ENCODE peak calls at places on chromosome 20, in six cellular contexts. One of them, this sample, is unnamed.

GRCh38 chr20:47749367-47749766 is 35.9 kb downstream of the SULF2 start:
- DNase-seq in stomach: no peak
- DNase-seq in HL-60: no peak
- DNase-seq in HCT116: no peak
- DNase-seq in Panc1: no peak
- DNase-seq in breast epithelium: no peak
- DNase-seq in this sample: no peak

GRCh38 chr20:7744411-7744810 is 195.8 kb downstream of the HAO1 start:
- DNase-seq in stomach: no peak
- DNase-seq in HL-60: no peak
- DNase-seq in HCT116: no peak
- DNase-seq in Panc1: no peak
- DNase-seq in breast epithelium: no peak
- DNase-seq in this sample: no peak

GRCh38 chr20:51220293-51220706 is 197.4 kb upstream of the KCNG1 start:
- DNase-seq in stomach: peak
- DNase-seq in HL-60: no peak
- DNase-seq in HCT116: no peak
- DNase-seq in Panc1: no peak
- DNase-seq in breast epithelium: no peak
- DNase-seq in this sample: no peak

GRCh38 chr20:51668932-51669331 is 99.3 kb downstream of the ATP9A start:
- DNase-seq in stomach: no peak
- DNase-seq in HL-60: no peak
- DNase-seq in HCT116: no peak
- DNase-seq in Panc1: no peak
- DNase-seq in breast epithelium: no peak
- DNase-seq in this sample: no peak

GRCh38 chr20:54160269-54161007 is 13.3 kb downstream of the CYP24A1 start:
- DNase-seq in stomach: no peak
- DNase-seq in HL-60: no peak
- DNase-seq in HCT116: no peak
- DNase-seq in Panc1: no peak
- DNase-seq in breast epithelium: no peak
- DNase-seq in this sample: no peak

GRCh38 chr20:4470375-4470774 is 251.3 kb upstream of the PRND start:
- DNase-seq in stomach: no peak
- DNase-seq in HL-60: no peak
- DNase-seq in HCT116: no peak
- DNase-seq in Panc1: no peak
- DNase-seq in breast epithelium: no peak
- DNase-seq in this sample: no peak

GRCh38 chr20:1920252-1920651 is 25.0 kb downstream of the SIRPA start:
- DNase-seq in stomach: no peak
- DNase-seq in HL-60: no peak
- DNase-seq in HCT116: no peak
- DNase-seq in Panc1: no peak
- DNase-seq in breast epithelium: no peak
- DNase-seq in this sample: no peak

GRCh38 chr20:6632187-6632586 is 135.3 kb upstream of the BMP2 start:
- DNase-seq in stomach: no peak
- DNase-seq in HL-60: no peak
- DNase-seq in HCT116: no peak
- DNase-seq in Panc1: no peak
- DNase-seq in breast epithelium: no peak
- DNase-seq in this sample: no peak

GRCh38 chr20:4519530-4519929 is 202.2 kb upstream of the PRND start:
- DNase-seq in stomach: no peak
- DNase-seq in HL-60: peak
- DNase-seq in HCT116: no peak
- DNase-seq in Panc1: no peak
- DNase-seq in breast epithelium: no peak
- DNase-seq in this sample: no peak

GRCh38 chr20:35904982-35905663 is 49.2 kb downstream of the SCAND1 start:
- DNase-seq in stomach: no peak
- DNase-seq in HL-60: no peak
- DNase-seq in HCT116: no peak
- DNase-seq in Panc1: no peak
- DNase-seq in breast epithelium: no peak
- DNase-seq in this sample: no peak

GRCh38 chr20:23029324-23029723 is 5.8 kb upstream of the SSTR4 start:
- DNase-seq in stomach: no peak
- DNase-seq in HL-60: no peak
- DNase-seq in HCT116: no peak
- DNase-seq in Panc1: no peak
- DNase-seq in breast epithelium: no peak
- DNase-seq in this sample: no peak
- TF ChIP-seq POLR2AphosphoS5 in stomach: no peak
- TF ChIP-seq POLR2AphosphoS5 in HL-60: no peak
- TF ChIP-seq POLR2AphosphoS5 in HCT116: no peak
- TF ChIP-seq POLR2AphosphoS5 in Panc1: no peak
- TF ChIP-seq POLR2AphosphoS5 in breast epithelium: no peak
- TF ChIP-seq POLR2AphosphoS5 in this sample: no peak

DNA sequence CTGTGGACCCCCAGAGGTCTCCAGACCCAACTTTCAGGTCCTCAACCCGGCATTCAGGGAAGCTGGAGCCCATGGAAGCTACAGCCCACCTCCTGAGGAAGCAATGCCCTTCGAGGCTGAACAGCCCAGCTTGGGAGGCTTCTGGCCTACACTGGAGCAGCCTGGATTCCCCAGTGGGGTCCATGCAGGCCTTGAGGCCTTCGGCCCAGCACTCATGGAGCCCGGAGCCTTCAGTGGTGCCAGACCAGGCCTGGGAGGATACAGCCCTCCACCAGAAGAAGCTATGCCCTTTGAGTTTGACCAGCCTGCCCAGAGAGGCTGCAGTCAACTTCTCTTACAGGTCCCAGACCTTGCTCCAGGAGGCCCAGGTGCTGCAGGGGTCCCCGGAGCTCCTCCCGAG is 950 bp downstream of the GNAS start:
- DNase-seq in stomach: no peak
- DNase-seq in HL-60: no peak
- DNase-seq in HCT116: no peak
- DNase-seq in Panc1: no peak
- DNase-seq in breast epithelium: no peak
- DNase-seq in this sample: no peak
- H3K4me3 ChIP-seq in stomach: no peak
- H3K4me3 ChIP-seq in HL-60: no peak
- H3K4me3 ChIP-seq in HCT116: no peak
- H3K4me3 ChIP-seq in Panc1: no peak
- H3K4me3 ChIP-seq in breast epithelium: no peak
- H3K4me3 ChIP-seq in this sample: no peak

GRCh38 chr20:20360464-20360863 is 7.4 kb upstream of the INSM1 start:
- DNase-seq in stomach: peak
- DNase-seq in HL-60: no peak
- DNase-seq in HCT116: peak
- DNase-seq in Panc1: peak
- DNase-seq in breast epithelium: no peak
- DNase-seq in this sample: peak
- TF ChIP-seq CTCF in stomach: no peak
- TF ChIP-seq CTCF in HL-60: peak
- TF ChIP-seq CTCF in HCT116: peak
- TF ChIP-seq CTCF in Panc1: peak
- TF ChIP-seq CTCF in breast epithelium: peak
- TF ChIP-seq CTCF in this sample: peak

DNA sequence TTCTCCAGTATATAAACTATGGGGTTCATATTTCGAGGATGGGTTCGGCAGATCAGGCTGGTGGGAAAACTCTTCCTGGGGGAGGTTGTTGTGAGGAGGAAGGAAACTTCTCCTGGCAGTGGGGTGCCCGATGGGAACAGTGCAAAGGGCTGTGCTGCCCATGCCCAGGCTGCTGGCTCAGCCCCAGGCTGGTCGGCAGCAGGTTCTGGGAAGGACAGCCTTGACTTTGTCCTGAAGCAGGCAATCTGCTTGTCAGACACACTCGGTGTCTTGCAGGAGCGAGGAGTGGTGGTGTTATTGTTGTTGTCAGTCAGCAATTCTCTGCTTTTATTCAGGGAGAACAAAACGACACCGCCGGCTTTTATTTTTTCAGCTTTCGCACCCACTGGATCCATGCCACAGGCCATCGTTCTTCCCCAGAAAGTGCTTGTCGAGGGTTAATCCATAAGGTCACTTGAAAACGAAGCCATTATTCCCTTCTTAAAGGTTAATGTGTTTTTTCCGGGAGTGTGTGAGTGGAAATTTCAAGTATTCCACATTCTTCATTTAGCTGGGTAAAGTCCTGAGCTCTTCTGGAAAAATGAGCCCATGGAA is 57.1 kb upstream of the STX16 start:
- DNase-seq in stomach: no peak
- DNase-seq in HL-60: no peak
- DNase-seq in HCT116: no peak
- DNase-seq in Panc1: no peak
- DNase-seq in breast epithelium: no peak
- DNase-seq in this sample: no peak
- TF ChIP-seq POLR2AphosphoS5 in stomach: no peak
- TF ChIP-seq POLR2AphosphoS5 in HL-60: no peak
- TF ChIP-seq POLR2AphosphoS5 in HCT116: no peak
- TF ChIP-seq POLR2AphosphoS5 in Panc1: no peak
- TF ChIP-seq POLR2AphosphoS5 in breast epithelium: no peak
- TF ChIP-seq POLR2AphosphoS5 in this sample: no peak

DNA sequence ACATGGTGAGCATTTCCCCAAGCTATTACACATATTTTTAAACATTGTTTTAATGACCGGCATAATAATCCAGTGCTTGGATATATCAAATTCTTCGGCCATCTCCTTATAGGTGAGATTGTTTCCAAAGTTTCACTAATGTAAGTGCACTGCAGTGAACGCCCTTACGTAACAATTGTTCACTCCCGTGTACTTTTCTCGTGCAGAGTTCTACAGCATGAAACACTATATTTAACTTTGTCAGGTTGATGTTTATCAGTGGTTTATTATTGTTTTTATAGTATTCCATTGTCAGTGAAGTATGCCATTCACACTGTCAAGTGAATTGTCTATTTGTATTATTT is 3.4 kb upstream of the GZF1 start:
- DNase-seq in stomach: no peak
- DNase-seq in HL-60: no peak
- DNase-seq in HCT116: no peak
- DNase-seq in Panc1: no peak
- DNase-seq in breast epithelium: no peak
- DNase-seq in this sample: no peak
- H3K4me3 ChIP-seq in stomach: peak
- H3K4me3 ChIP-seq in HL-60: peak
- H3K4me3 ChIP-seq in HCT116: peak
- H3K4me3 ChIP-seq in Panc1: peak
- H3K4me3 ChIP-seq in breast epithelium: peak
- H3K4me3 ChIP-seq in this sample: peak

DNA sequence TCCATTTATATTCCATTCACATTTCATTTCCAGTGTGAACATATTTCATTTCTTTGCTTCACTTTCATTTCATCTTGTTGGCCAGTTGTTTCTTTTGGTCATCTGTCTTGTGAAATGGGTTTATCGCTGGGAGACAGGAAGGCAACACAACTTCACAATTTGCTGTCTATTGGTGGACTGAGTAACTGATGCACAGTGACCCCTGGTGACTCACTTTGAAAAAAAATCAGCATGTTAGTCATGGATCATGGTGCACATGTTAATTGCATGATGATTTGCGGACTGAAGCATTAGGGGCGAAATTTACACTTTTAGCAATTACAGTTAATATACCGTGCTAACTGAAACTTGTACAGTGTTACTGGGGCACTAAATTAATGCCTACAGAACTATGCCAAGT is 37.1 kb downstream of the SLC24A3 start:
- DNase-seq in stomach: no peak
- DNase-seq in HL-60: peak
- DNase-seq in HCT116: no peak
- DNase-seq in Panc1: no peak
- DNase-seq in breast epithelium: no peak
- DNase-seq in this sample: no peak
- TF ChIP-seq CTCF in stomach: no peak
- TF ChIP-seq CTCF in HL-60: no peak
- TF ChIP-seq CTCF in HCT116: no peak
- TF ChIP-seq CTCF in Panc1: peak
- TF ChIP-seq CTCF in breast epithelium: no peak
- TF ChIP-seq CTCF in this sample: no peak

GRCh38 chr20:64092258-64093012 is 8.2 kb upstream of the LKAAEAR1 start:
- DNase-seq in stomach: no peak
- DNase-seq in HL-60: no peak
- DNase-seq in HCT116: no peak
- DNase-seq in Panc1: no peak
- DNase-seq in breast epithelium: no peak
- DNase-seq in this sample: no peak

GRCh38 chr20:64093013-64093503 is 8.9 kb upstream of the LKAAEAR1 start:
- DNase-seq in stomach: no peak
- DNase-seq in HL-60: no peak
- DNase-seq in HCT116: no peak
- DNase-seq in Panc1: no peak
- DNase-seq in breast epithelium: no peak
- DNase-seq in this sample: no peak

GRCh38 chr20:64091762-64092161 is 7.6 kb upstream of the LKAAEAR1 start:
- DNase-seq in stomach: no peak
- DNase-seq in HL-60: no peak
- DNase-seq in HCT116: no peak
- DNase-seq in Panc1: no peak
- DNase-seq in breast epithelium: no peak
- DNase-seq in this sample: no peak

GRCh38 chr20:64091340-64091739 is 7.1 kb upstream of the LKAAEAR1 start:
- DNase-seq in stomach: no peak
- DNase-seq in HL-60: no peak
- DNase-seq in HCT116: no peak
- DNase-seq in Panc1: no peak
- DNase-seq in breast epithelium: no peak
- DNase-seq in this sample: no peak

GRCh38 chr20:64090165-64090564 is 6.0 kb upstream of the LKAAEAR1 start:
- DNase-seq in stomach: no peak
- DNase-seq in HL-60: no peak
- DNase-seq in HCT116: no peak
- DNase-seq in Panc1: no peak
- DNase-seq in breast epithelium: no peak
- DNase-seq in this sample: no peak
- TF ChIP-seq POLR2AphosphoS5 in stomach: no peak
- TF ChIP-seq POLR2AphosphoS5 in HL-60: no peak
- TF ChIP-seq POLR2AphosphoS5 in HCT116: no peak
- TF ChIP-seq POLR2AphosphoS5 in Panc1: no peak
- TF ChIP-seq POLR2AphosphoS5 in breast epithelium: no peak
- TF ChIP-seq POLR2AphosphoS5 in this sample: no peak

DNA sequence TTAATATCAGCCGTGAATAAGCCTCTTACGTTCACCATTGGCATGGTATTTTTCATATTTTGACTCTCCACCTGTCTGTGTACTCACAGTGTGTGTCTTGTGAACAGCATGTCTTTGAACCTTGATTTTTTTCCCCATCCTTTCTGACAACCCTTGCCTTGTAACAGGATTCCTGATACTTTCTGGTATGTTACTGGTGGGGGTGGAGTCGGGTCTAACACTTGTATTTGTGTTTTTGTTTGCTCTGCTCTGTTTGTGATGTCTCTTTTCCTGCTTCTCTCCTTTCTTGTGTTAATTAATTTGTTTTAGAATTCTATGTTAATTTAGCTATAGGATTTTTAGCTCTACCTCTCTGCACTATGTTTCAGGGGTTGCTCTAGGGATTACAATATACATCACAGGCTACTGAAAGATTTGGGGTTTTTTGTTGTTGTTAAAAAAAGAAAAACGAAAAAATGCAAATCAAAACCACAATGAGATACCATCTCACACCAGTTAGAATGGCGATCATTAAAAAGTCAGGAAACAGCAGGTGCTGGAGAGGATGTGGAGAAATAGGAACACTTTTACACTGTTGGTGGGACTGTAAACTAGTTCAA is 245.1 kb downstream of the CDH4 start:
- DNase-seq in stomach: no peak
- DNase-seq in HL-60: no peak
- DNase-seq in HCT116: no peak
- DNase-seq in Panc1: no peak
- DNase-seq in breast epithelium: no peak
- DNase-seq in this sample: no peak
- H3K4me3 ChIP-seq in stomach: no peak
- H3K4me3 ChIP-seq in HL-60: no peak
- H3K4me3 ChIP-seq in HCT116: no peak
- H3K4me3 ChIP-seq in Panc1: no peak
- H3K4me3 ChIP-seq in breast epithelium: no peak
- H3K4me3 ChIP-seq in this sample: no peak

This sample was measured in prostate gland.